ENCODE peak calls at places on chromosomes 16 and 17, in eight cellular contexts. D, T, Z, W, Q, C, S and I are unnamed samples.

GRCh38 chr16:21650517-21650916 is 1.9 kb downstream of the IGSF6 start:
- DNase-seq in D (no peak), T (no peak), Z (no peak), W (no peak), Q (no peak), C (peak; percentile 67), S (no peak), I (peak; percentile 35)

GRCh38 chr17:37608369-37609169 is 649 bp downstream of the SYNRG start:
- DNase-seq in D (no peak), T (no peak), Z (peak; percentile 27), W (no peak), Q (peak; percentile 52), C (peak; percentile 38), S (no peak), I (peak; percentile 54)

GRCh38 chr17:34997355-34997862 is 17.1 kb downstream of the LIG3 start:
- DNase-seq in D (no peak), T (peak; percentile 69), Z (peak; percentile 8), W (no peak), Q (peak; percentile 84), C (peak; percentile 93), S (peak; percentile 85), I (peak; percentile 97)

GRCh38 chr17:41534899-41535546 is 6.9 kb upstream of the KRT19 start:
- DNase-seq in D (no peak), T (no peak), Z (no peak), W (peak; percentile 41), Q (no peak), C (no peak), S (no peak), I (no peak)

GRCh38 chr17:78969865-78970264 is 9.9 kb downstream of the LGALS3BP start:
- DNase-seq in D (no peak), T (no peak), Z (no peak), W (no peak), Q (no peak), C (no peak), S (no peak), I (no peak)

GRCh38 chr16:57859331-57859730 is 57.0 kb upstream of the KIFC3 start:
- DNase-seq in D (no peak), T (no peak), Z (peak; percentile 22), W (no peak), Q (peak; percentile 64), C (peak; percentile 66), S (no peak), I (peak; percentile 85)

GRCh38 chr17:74085434-74085833 is 118.0 kb upstream of the RPL38 start:
- DNase-seq in D (no peak), T (no peak), Z (no peak), W (no peak), Q (no peak), C (peak; percentile 1), S (no peak), I (peak; percentile 2)

GRCh38 chr17:18258356-18259038 is at the start of gene FLII:
- DNase-seq in D (no peak), T (peak; percentile 39), Z (peak; percentile 59), W (no peak), Q (no peak), C (peak; percentile 35), S (no peak), I (peak; percentile 16)

GRCh38 chr16:979859-980594 is 1.5 kb upstream of the SOX8 start:
- DNase-seq in D (no peak), T (no peak), Z (no peak), W (no peak), Q (no peak), C (no peak), S (no peak), I (no peak)

GRCh38 chr17:70521821-70522256 is 352.5 kb downstream of the KCNJ2 start:
- DNase-seq in D (no peak), T (peak; percentile 57), Z (peak; percentile 11), W (no peak), Q (peak; percentile 22), C (peak; percentile 69), S (peak; percentile 31), I (peak; percentile 79)

GRCh38 chr17:2980211-2980903 is 83.0 kb downstream of the OR1D5 start:
- DNase-seq in D (no peak), T (no peak), Z (no peak), W (peak; percentile 29), Q (no peak), C (no peak), S (no peak), I (no peak)

GRCh38 chr17:8001976-8002645 is at the start of gene GUCY2D:
- DNase-seq in D (no peak), T (no peak), Z (no peak), W (peak; percentile 72), Q (no peak), C (no peak), S (no peak), I (no peak)

GRCh38 chr17:80089762-80090161 is 11.6 kb upstream of the GAA start:
- DNase-seq in D (no peak), T (no peak), Z (no peak), W (no peak), Q (no peak), C (no peak), S (no peak), I (no peak)

GRCh38 chr17:2685696-2686095 is 25.9 kb downstream of the CLUH start:
- DNase-seq in D (no peak), T (no peak), Z (no peak), W (peak; percentile 57), Q (no peak), C (no peak), S (no peak), I (no peak)

GRCh38 chr17:63702223-63702577 is 2.3 kb upstream of the LIMD2 start:
- DNase-seq in D (no peak), T (no peak), Z (no peak), W (peak; percentile 68), Q (no peak), C (no peak), S (no peak), I (no peak)

GRCh38 chr16:12802661-12803060 is 1.0 kb downstream of the CPPED1 start:
- DNase-seq in D (no peak), T (no peak), Z (no peak), W (no peak), Q (no peak), C (no peak), S (no peak), I (no peak)

GRCh38 chr17:75931062-75931461 is 9.8 kb downstream of the FBF1 start:
- DNase-seq in D (no peak), T (no peak), Z (no peak), W (no peak), Q (no peak), C (no peak), S (no peak), I (no peak)

GRCh38 chr16:9119795-9120194 is 28.4 kb downstream of the HAPSTR1 start:
- DNase-seq in D (no peak), T (peak; percentile 28), Z (peak; percentile 44), W (no peak), Q (peak; percentile 89), C (peak; percentile 96), S (peak; percentile 96), I (peak; percentile 85)

GRCh38 chr17:27357236-27357635 is 63.3 kb downstream of the WSB1 start:
- DNase-seq in D (no peak), T (no peak), Z (no peak), W (no peak), Q (no peak), C (no peak), S (no peak), I (no peak)

GRCh38 chr17:50638572-50638850 is 3.8 kb downstream of the ABCC3 start:
- DNase-seq in D (no peak), T (no peak), Z (no peak), W (no peak), Q (no peak), C (no peak), S (no peak), I (peak; percentile 24)

GRCh38 chr17:37826497-37827115 is 81.7 kb upstream of the HNF1B start:
- DNase-seq in D (no peak), T (no peak), Z (no peak), W (peak; percentile 74), Q (no peak), C (no peak), S (no peak), I (no peak)

GRCh38 chr17:43951750-43952149 is 2.0 kb downstream of the PYY start:
- DNase-seq in D (no peak), T (no peak), Z (no peak), W (no peak), Q (no peak), C (no peak), S (no peak), I (no peak)

GRCh38 chr17:43952351-43952723 is 1.4 kb downstream of the PYY start:
- DNase-seq in D (no peak), T (no peak), Z (no peak), W (no peak), Q (no peak), C (peak; percentile 10), S (no peak), I (no peak)

GRCh38 chr17:43946766-43947165 is 4.5 kb upstream of the PPY start:
- DNase-seq in D (no peak), T (no peak), Z (no peak), W (no peak), Q (no peak), C (no peak), S (no peak), I (no peak)

GRCh38 chr17:43950554-43950953 is 3.2 kb downstream of the PYY start:
- DNase-seq in D (no peak), T (no peak), Z (no peak), W (no peak), Q (no peak), C (no peak), S (no peak), I (no peak)

DNA sequence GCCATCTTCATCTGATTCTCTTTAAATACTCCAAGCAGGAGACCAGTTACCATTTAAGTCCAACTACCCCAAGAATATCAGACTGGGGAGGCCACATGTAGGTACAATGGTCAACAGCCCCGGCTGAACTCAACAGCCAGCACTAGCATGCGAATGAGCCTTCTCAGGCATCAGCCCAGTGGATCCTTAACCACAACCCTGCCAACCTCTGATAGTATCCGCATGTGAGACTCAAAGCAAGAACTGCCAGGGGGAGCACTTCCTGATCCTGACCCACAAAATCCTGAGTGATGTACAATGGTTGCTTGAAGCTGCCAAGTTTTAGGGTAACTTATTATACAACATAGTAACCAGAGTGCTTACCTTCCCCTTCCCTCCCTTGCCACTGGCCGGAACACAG is 4.0 kb downstream of the PYY start:
- DNase-seq in D (no peak), T (no peak), Z (no peak), W (no peak), Q (no peak), C (peak; percentile 16), S (no peak), I (no peak)
- TF ChIP-seq CTCF in D (no peak), T (no peak), Z (no peak), W (no peak), Q (peak; percentile 9), C (no peak), S (no peak), I (peak; percentile 6)

GRCh38 chr16:47323241-47323640 is 137.6 kb downstream of the ITFG1 start:
- DNase-seq in D (no peak), T (no peak), Z (no peak), W (no peak), Q (no peak), C (no peak), S (no peak), I (no peak)
- TF ChIP-seq CTCF in D (no peak), T (no peak), Z (no peak), W (no peak), Q (peak; percentile 14), C (no peak), S (peak; percentile 15), I (peak; percentile 39)

GRCh38 chr16:50440531-50440930 is 71.7 kb upstream of the BRD7 start:
- DNase-seq in D (no peak), T (no peak), Z (no peak), W (no peak), Q (no peak), C (no peak), S (no peak), I (no peak)
- TF ChIP-seq CTCF in D (no peak), T (no peak), Z (no peak), W (no peak), Q (no peak), C (no peak), S (no peak), I (no peak)

GRCh38 chr17:81440511-81441244 is 45.4 kb downstream of the BAHCC1 start:
- DNase-seq in D (no peak), T (no peak), Z (no peak), W (no peak), Q (no peak), C (no peak), S (no peak), I (no peak)
- TF ChIP-seq CTCF in D (no peak), T (no peak), Z (peak; percentile 39), W (peak; percentile 30), Q (peak; percentile 58), C (peak; percentile 52), S (peak; percentile 60), I (peak; percentile 69)